ENCODE peak calls at places on chromosome 3, in eight cellular contexts. V is Panc1, Y is K562, I is left ventricle myocardium inferior, B is astrocyte, F is body of pancreas, M is GM12865, C is adrenal gland. X is an unnamed sample.

GRCh38 chr3:108067768-108068167 is 23.1 kb downstream of the CD47 start:
- DNase-seq in C (no peak), M (no peak), I (no peak), F (no peak), V (no peak), Y (no peak), B (peak; percentile 37), X (no peak)

GRCh38 chr3:51353566-51354140 is 31.4 kb upstream of the MANF start:
- DNase-seq in B (no peak), F (no peak), C (no peak), M (no peak), I (no peak), V (no peak), Y (no peak), X (no peak)

GRCh38 chr3:169980055-169980454 is 13.4 kb downstream of the SEC62 start:
- DNase-seq in I (no peak), Y (no peak), F (no peak), C (no peak), M (no peak), B (peak; percentile 6), V (no peak), X (no peak)

GRCh38 chr3:186953011-186953487 is 22.7 kb downstream of the ST6GAL1 start:
- DNase-seq in B (peak; percentile 34), I (no peak), M (peak; percentile 64), V (no peak), C (no peak), F (no peak), Y (no peak), X (peak; percentile 65)

GRCh38 chr3:185316740-185317407 is 46.1 kb upstream of the MAP3K13 start:
- DNase-seq in C (no peak), I (no peak), F (no peak), Y (no peak), B (peak; percentile 33), V (no peak), M (peak; percentile 21), X (peak; percentile 40)

GRCh38 chr3:125061170-125061569 is 5.4 kb upstream of the HEG1 start:
- DNase-seq in I (peak; percentile 66), F (peak; percentile 19), B (no peak), V (no peak), Y (no peak), M (no peak), C (peak; percentile 65), X (no peak)

GRCh38 chr3:71579934-71580318 is 3.6 kb downstream of the FOXP1 start:
- DNase-seq in B (peak; percentile 73), V (no peak), M (no peak), Y (no peak), I (no peak), C (no peak), F (peak; percentile 50), X (peak; percentile 53)

GRCh38 chr3:148737104-148737525 is 39.4 kb downstream of the AGTR1 start:
- DNase-seq in B (no peak), F (no peak), I (no peak), C (peak; percentile 26), M (no peak), Y (no peak), V (no peak), X (no peak)

GRCh38 chr3:67646586-67647234 is 7.7 kb downstream of the SUCLG2 start:
- DNase-seq in B (peak; percentile 50), M (no peak), V (peak; percentile 30), C (peak; percentile 51), F (no peak), I (no peak), Y (no peak), X (peak; percentile 57)

GRCh38 chr3:100041328-100041749 is 73.0 kb downstream of the FILIP1L start:
- DNase-seq in I (no peak), M (no peak), B (peak; percentile 90), C (no peak), Y (no peak), V (peak; percentile 95), F (no peak), X (peak; percentile 64)

GRCh38 chr3:148748323-148748722 is 50.6 kb downstream of the AGTR1 start:
- DNase-seq in V (no peak), M (no peak), C (no peak), F (no peak), Y (no peak), B (no peak), I (no peak), X (no peak)

GRCh38 chr3:117603097-117603496 is 893.5 kb downstream of the TUSC7 start:
- DNase-seq in B (peak; percentile 13), I (no peak), Y (no peak), C (no peak), F (no peak), V (no peak), M (peak; percentile 56), X (no peak)
- H3K4me3 ChIP-seq in B (no peak overlapping the region), I (no peak overlapping the region), Y (no peak overlapping the region), C (no peak overlapping the region), F (no peak overlapping the region), V (no peak overlapping the region), M (no peak overlapping the region), X (no peak overlapping the region)

GRCh38 chr3:57840445-57840844 is 84.3 kb downstream of the SLMAP start:
- DNase-seq in V (no peak), C (no peak), Y (no peak), M (peak; percentile 14), F (no peak), B (no peak), I (no peak), X (no peak)

GRCh38 chr3:57833763-57834162 is 77.7 kb downstream of the SLMAP start:
- DNase-seq in F (no peak), M (no peak), V (no peak), C (no peak), B (no peak), Y (no peak), I (no peak), X (no peak)

GRCh38 chr3:57832925-57833324 is 76.8 kb downstream of the SLMAP start:
- DNase-seq in C (no peak), V (no peak), F (no peak), Y (no peak), M (no peak), B (no peak), I (no peak), X (no peak)

GRCh38 chr3:57837686-57838085 is 81.6 kb downstream of the SLMAP start:
- DNase-seq in M (no peak), C (no peak), I (no peak), Y (no peak), F (no peak), B (no peak), V (no peak), X (no peak)

DNA sequence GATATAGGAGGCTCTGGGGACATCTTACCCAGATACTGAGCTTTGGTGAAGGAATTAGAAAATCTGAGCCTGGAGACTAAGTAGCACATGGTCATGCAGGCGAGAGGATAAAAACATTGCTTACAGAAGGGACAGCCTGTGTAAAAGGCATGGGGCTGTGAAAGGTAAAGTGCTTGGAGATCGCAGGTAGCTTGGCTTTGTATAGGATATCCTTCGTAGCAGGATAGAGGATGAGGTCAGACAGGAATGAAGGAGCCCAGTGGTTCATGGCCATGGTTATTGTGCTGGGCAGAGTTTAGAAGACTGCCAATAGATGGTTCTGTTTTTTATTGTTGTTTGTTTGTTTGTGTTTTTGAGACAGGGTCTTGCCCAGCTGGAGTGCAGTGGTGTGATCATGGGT is 82.5 kb downstream of the SLMAP start:
- DNase-seq in F (no peak), Y (no peak), I (no peak), B (no peak), C (no peak), M (no peak), V (no peak), X (no peak)
- TF ChIP-seq CTCF in F (no peak), Y (no peak), I (no peak), B (no peak), C (no peak), M (no peak), V (no peak), X (no peak)

GRCh38 chr3:114861666-114862065 is 285.4 kb downstream of the ZBTB20 start:
- DNase-seq in I (no peak), V (no peak), M (no peak), Y (no peak), C (no peak), F (no peak), B (no peak), X (no peak)

GRCh38 chr3:114860526-114860925 is 286.6 kb downstream of the ZBTB20 start:
- DNase-seq in M (no peak), Y (no peak), V (no peak), F (no peak), C (no peak), I (no peak), B (no peak), X (no peak)

GRCh38 chr3:114866430-114866829 is 280.7 kb downstream of the ZBTB20 start:
- DNase-seq in Y (no peak), F (no peak), M (no peak), B (no peak), C (no peak), V (no peak), I (no peak), X (no peak)

GRCh38 chr3:114867359-114867758 is 279.7 kb downstream of the ZBTB20 start:
- DNase-seq in Y (no peak), I (no peak), V (no peak), M (no peak), C (no peak), F (peak; percentile 42), B (no peak), X (no peak)

GRCh38 chr3:114863848-114864247 is 283.2 kb downstream of the ZBTB20 start:
- DNase-seq in M (no peak), I (no peak), V (no peak), Y (no peak), F (no peak), C (no peak), B (no peak), X (no peak)
- H3K4me3 ChIP-seq in M (no peak overlapping the region), I (peak overlapping the region; percentile 49), V (no peak overlapping the region), Y (no peak overlapping the region), F (no peak overlapping the region), C (no peak overlapping the region), B (no peak overlapping the region), X (no peak overlapping the region)

DNA sequence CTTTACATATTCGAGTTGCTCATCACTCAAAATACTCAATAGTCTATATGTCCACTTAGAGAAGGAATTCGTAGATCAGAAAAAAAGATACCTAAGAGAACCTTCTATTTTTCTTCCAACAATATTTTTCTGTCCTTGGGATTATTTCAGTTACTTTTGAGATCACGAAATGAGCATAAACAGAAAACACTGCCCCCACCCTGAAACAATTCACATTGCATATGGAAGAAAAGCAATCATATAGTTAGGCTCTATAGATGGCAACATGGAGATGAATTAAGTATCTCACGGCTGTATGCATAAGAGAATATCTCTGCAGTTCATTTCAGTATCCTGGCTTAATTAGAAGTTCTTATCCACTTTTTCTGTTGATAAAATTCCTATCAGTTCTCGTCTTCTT is 391.1 kb downstream of the FGF12 start:
- DNase-seq in Y (no peak), C (no peak), V (no peak), I (no peak), B (no peak), M (no peak), F (no peak), X (no peak)
- TF ChIP-seq CTCF in Y (no peak), C (no peak), V (no peak), I (no peak), B (no peak), M (no peak), F (no peak), X (peak; percentile 13)